ENCODE peak calls at places on chromosome 6, in seven cellular contexts. One of them, this sample, is unnamed.
A peak's percentile ranks its signal among the peaks of the same experiment; 100 is the strongest.

GRCh38 chr6:41200901-41201783 is at the start of gene TREML2:
- DNase-seq in AG09319: no peak
- DNase-seq in iris pigment epithelial cell: no peak
- DNase-seq in globus pallidus: no peak
- DNase-seq in suprapubic skin: no peak
- DNase-seq in activated gamma-delta T cell treated with anti-CD3 and anti-CD28 coated beads, Interleukin-2, amount 50 U/mL, for 16 hours: no peak
- DNase-seq in mucosa of gallbladder: no peak
- DNase-seq in this sample: no peak

GRCh38 chr6:47209632-47210031 is 100.1 kb downstream of the TNFRSF21 start:
- DNase-seq in AG09319: no peak
- DNase-seq in iris pigment epithelial cell: peak; percentile 53
- DNase-seq in globus pallidus: no peak
- DNase-seq in suprapubic skin: no peak
- DNase-seq in activated gamma-delta T cell treated with anti-CD3 and anti-CD28 coated beads, Interleukin-2, amount 50 U/mL, for 16 hours: no peak
- DNase-seq in mucosa of gallbladder: peak; percentile 15
- DNase-seq in this sample: no peak

GRCh38 chr6:51273228-51273961 is 454.7 kb downstream of the TFAP2B start:
- DNase-seq in AG09319: no peak
- DNase-seq in iris pigment epithelial cell: no peak
- DNase-seq in globus pallidus: peak; percentile 63
- DNase-seq in suprapubic skin: no peak
- DNase-seq in activated gamma-delta T cell treated with anti-CD3 and anti-CD28 coated beads, Interleukin-2, amount 50 U/mL, for 16 hours: no peak
- DNase-seq in mucosa of gallbladder: no peak
- DNase-seq in this sample: no peak

GRCh38 chr6:107021786-107022185 is 6.2 kb upstream of the MTRES1 start:
- DNase-seq in AG09319: no peak
- DNase-seq in iris pigment epithelial cell: no peak
- DNase-seq in globus pallidus: no peak
- DNase-seq in suprapubic skin: no peak
- DNase-seq in activated gamma-delta T cell treated with anti-CD3 and anti-CD28 coated beads, Interleukin-2, amount 50 U/mL, for 16 hours: no peak
- DNase-seq in mucosa of gallbladder: no peak
- DNase-seq in this sample: no peak

GRCh38 chr6:139282684-139283083 is 9.1 kb downstream of the TXLNB start:
- DNase-seq in AG09319: no peak
- DNase-seq in iris pigment epithelial cell: no peak
- DNase-seq in globus pallidus: no peak
- DNase-seq in suprapubic skin: no peak
- DNase-seq in activated gamma-delta T cell treated with anti-CD3 and anti-CD28 coated beads, Interleukin-2, amount 50 U/mL, for 16 hours: no peak
- DNase-seq in mucosa of gallbladder: no peak
- DNase-seq in this sample: no peak

GRCh38 chr6:116461563-116462507 is 660 bp downstream of the CALHM6 start:
- DNase-seq in AG09319: no peak
- DNase-seq in iris pigment epithelial cell: peak; percentile 62
- DNase-seq in globus pallidus: no peak
- DNase-seq in suprapubic skin: peak; percentile 71
- DNase-seq in activated gamma-delta T cell treated with anti-CD3 and anti-CD28 coated beads, Interleukin-2, amount 50 U/mL, for 16 hours: peak; percentile 29
- DNase-seq in mucosa of gallbladder: no peak
- DNase-seq in this sample: peak; percentile 91

GRCh38 chr6:43495409-43495941 is 14.7 kb downstream of the LRRC73 start:
- DNase-seq in AG09319: no peak
- DNase-seq in iris pigment epithelial cell: no peak
- DNase-seq in globus pallidus: no peak
- DNase-seq in suprapubic skin: no peak
- DNase-seq in activated gamma-delta T cell treated with anti-CD3 and anti-CD28 coated beads, Interleukin-2, amount 50 U/mL, for 16 hours: no peak
- DNase-seq in mucosa of gallbladder: no peak
- DNase-seq in this sample: no peak

GRCh38 chr6:42417641-42418112 is 34.0 kb downstream of the TRERF1 start:
- DNase-seq in AG09319: no peak
- DNase-seq in iris pigment epithelial cell: no peak
- DNase-seq in globus pallidus: no peak
- DNase-seq in suprapubic skin: no peak
- DNase-seq in activated gamma-delta T cell treated with anti-CD3 and anti-CD28 coated beads, Interleukin-2, amount 50 U/mL, for 16 hours: peak; percentile 55
- DNase-seq in mucosa of gallbladder: no peak
- DNase-seq in this sample: no peak

GRCh38 chr6:170464080-170464479 is 89.0 kb downstream of the PSMB1 start:
- DNase-seq in AG09319: no peak
- DNase-seq in iris pigment epithelial cell: no peak
- DNase-seq in globus pallidus: no peak
- DNase-seq in suprapubic skin: no peak
- DNase-seq in activated gamma-delta T cell treated with anti-CD3 and anti-CD28 coated beads, Interleukin-2, amount 50 U/mL, for 16 hours: no peak
- DNase-seq in mucosa of gallbladder: no peak
- DNase-seq in this sample: no peak

GRCh38 chr6:33123732-33124524 is 48.1 kb downstream of the HLA-DPB1 start:
- DNase-seq in AG09319: no peak
- DNase-seq in iris pigment epithelial cell: peak; percentile 32
- DNase-seq in globus pallidus: peak; percentile 17
- DNase-seq in suprapubic skin: no peak
- DNase-seq in activated gamma-delta T cell treated with anti-CD3 and anti-CD28 coated beads, Interleukin-2, amount 50 U/mL, for 16 hours: no peak
- DNase-seq in mucosa of gallbladder: no peak
- DNase-seq in this sample: peak; percentile 89

GRCh38 chr6:41713650-41714291 is 21.6 kb downstream of the TFEB start:
- DNase-seq in AG09319: no peak
- DNase-seq in iris pigment epithelial cell: peak; percentile 41
- DNase-seq in globus pallidus: no peak
- DNase-seq in suprapubic skin: no peak
- DNase-seq in activated gamma-delta T cell treated with anti-CD3 and anti-CD28 coated beads, Interleukin-2, amount 50 U/mL, for 16 hours: no peak
- DNase-seq in mucosa of gallbladder: no peak
- DNase-seq in this sample: no peak

GRCh38 chr6:151805286-151805840 is 2.1 kb upstream of the ESR1 start:
- DNase-seq in AG09319: no peak
- DNase-seq in iris pigment epithelial cell: no peak
- DNase-seq in globus pallidus: no peak
- DNase-seq in suprapubic skin: no peak
- DNase-seq in activated gamma-delta T cell treated with anti-CD3 and anti-CD28 coated beads, Interleukin-2, amount 50 U/mL, for 16 hours: no peak
- DNase-seq in mucosa of gallbladder: no peak
- DNase-seq in this sample: peak; percentile 6

GRCh38 chr6:158213925-158214674 is 46.0 kb downstream of the GTF2H5 start:
- DNase-seq in AG09319: no peak
- DNase-seq in iris pigment epithelial cell: peak; percentile 84
- DNase-seq in globus pallidus: peak; percentile 79
- DNase-seq in suprapubic skin: no peak
- DNase-seq in activated gamma-delta T cell treated with anti-CD3 and anti-CD28 coated beads, Interleukin-2, amount 50 U/mL, for 16 hours: no peak
- DNase-seq in mucosa of gallbladder: peak; percentile 68
- DNase-seq in this sample: peak; percentile 89

GRCh38 chr6:33315753-33316602 is 1.6 kb downstream of the ZBTB22 start:
- DNase-seq in AG09319: no peak
- DNase-seq in iris pigment epithelial cell: no peak
- DNase-seq in globus pallidus: no peak
- DNase-seq in suprapubic skin: peak; percentile 65
- DNase-seq in activated gamma-delta T cell treated with anti-CD3 and anti-CD28 coated beads, Interleukin-2, amount 50 U/mL, for 16 hours: no peak
- DNase-seq in mucosa of gallbladder: no peak
- DNase-seq in this sample: no peak

GRCh38 chr6:73731285-73731684 is 35.3 kb downstream of the CD109 start:
- DNase-seq in AG09319: no peak
- DNase-seq in iris pigment epithelial cell: no peak
- DNase-seq in globus pallidus: no peak
- DNase-seq in suprapubic skin: no peak
- DNase-seq in activated gamma-delta T cell treated with anti-CD3 and anti-CD28 coated beads, Interleukin-2, amount 50 U/mL, for 16 hours: no peak
- DNase-seq in mucosa of gallbladder: no peak
- DNase-seq in this sample: no peak

GRCh38 chr6:144055121-144055931 is 40.0 kb downstream of the SF3B5 start:
- DNase-seq in AG09319: no peak
- DNase-seq in iris pigment epithelial cell: no peak
- DNase-seq in globus pallidus: peak; percentile 3
- DNase-seq in suprapubic skin: no peak
- DNase-seq in activated gamma-delta T cell treated with anti-CD3 and anti-CD28 coated beads, Interleukin-2, amount 50 U/mL, for 16 hours: peak; percentile 21
- DNase-seq in mucosa of gallbladder: no peak
- DNase-seq in this sample: no peak

GRCh38 chr6:30841644-30842504 is 42.4 kb upstream of the DDR1 start:
- DNase-seq in AG09319: no peak
- DNase-seq in iris pigment epithelial cell: peak; percentile 71
- DNase-seq in globus pallidus: no peak
- DNase-seq in suprapubic skin: no peak
- DNase-seq in activated gamma-delta T cell treated with anti-CD3 and anti-CD28 coated beads, Interleukin-2, amount 50 U/mL, for 16 hours: no peak
- DNase-seq in mucosa of gallbladder: no peak
- DNase-seq in this sample: no peak

GRCh38 chr6:115870464-115870863 is 190.2 kb downstream of the FRK start:
- DNase-seq in AG09319: no peak
- DNase-seq in iris pigment epithelial cell: no peak
- DNase-seq in globus pallidus: no peak
- DNase-seq in suprapubic skin: no peak
- DNase-seq in activated gamma-delta T cell treated with anti-CD3 and anti-CD28 coated beads, Interleukin-2, amount 50 U/mL, for 16 hours: no peak
- DNase-seq in mucosa of gallbladder: no peak
- DNase-seq in this sample: no peak

GRCh38 chr6:150755524-150755923 is 110.0 kb upstream of the MTHFD1L start:
- DNase-seq in AG09319: no peak
- DNase-seq in iris pigment epithelial cell: no peak
- DNase-seq in globus pallidus: no peak
- DNase-seq in suprapubic skin: no peak
- DNase-seq in activated gamma-delta T cell treated with anti-CD3 and anti-CD28 coated beads, Interleukin-2, amount 50 U/mL, for 16 hours: no peak
- DNase-seq in mucosa of gallbladder: no peak
- DNase-seq in this sample: no peak

GRCh38 chr6:118597636-118598035 is 49.5 kb downstream of the PLN start:
- DNase-seq in AG09319: no peak
- DNase-seq in iris pigment epithelial cell: no peak
- DNase-seq in globus pallidus: no peak
- DNase-seq in suprapubic skin: no peak
- DNase-seq in activated gamma-delta T cell treated with anti-CD3 and anti-CD28 coated beads, Interleukin-2, amount 50 U/mL, for 16 hours: no peak
- DNase-seq in mucosa of gallbladder: no peak
- DNase-seq in this sample: peak; percentile 44

This sample was measured in GM23338.